ENCODE peak calls at places on chromosomes 11 and 22, in four cellular contexts. X, F, D and M are unnamed samples.

GRCh38 chr11:35907648-35908431 is 36.0 kb upstream of the LDLRAD3 start:
- DNase-seq in F (peak; percentile 57), D (peak; percentile 45), X (peak; percentile 18), M (peak; percentile 70)

GRCh38 chr22:28025866-28026575 is 107.0 kb upstream of the PITPNB start:
- DNase-seq in F (peak; percentile 4), D (no peak), X (no peak), M (peak; percentile 7)

GRCh38 chr11:74783241-74783871 is 34.7 kb downstream of the RNF169 start:
- DNase-seq in X (no peak), F (no peak), D (peak; percentile 18), M (no peak)

GRCh38 chr11:2663506-2663905 is 36.3 kb downstream of the KCNQ1OT1 start:
- DNase-seq in X (no peak), D (no peak), F (no peak), M (no peak)

GRCh38 chr22:47250995-47251765 is 488.7 kb downstream of the TBC1D22A start:
- DNase-seq in F (no peak), D (no peak), X (no peak), M (no peak)

GRCh38 chr11:94968334-94968958 is 4.9 kb downstream of the CWC15 start:
- DNase-seq in X (no peak), F (no peak), D (peak; percentile 13), M (no peak)

GRCh38 chr22:43867839-43868652 is 5.7 kb upstream of the SULT4A1 start:
- DNase-seq in X (peak; percentile 68), F (no peak), D (peak; percentile 28), M (peak; percentile 63)

GRCh38 chr11:78782725-78783124 is 208.1 kb upstream of the NARS2 start:
- DNase-seq in X (no peak), F (no peak), D (no peak), M (no peak)

GRCh38 chr11:29432719-29433325 is 584.0 kb downstream of the KCNA4 start:
- DNase-seq in X (no peak), D (peak; percentile 11), F (no peak), M (no peak)

GRCh38 chr11:13550761-13551160 is 55.0 kb upstream of the PTH start:
- DNase-seq in F (no peak), X (no peak), D (no peak), M (no peak)

GRCh38 chr11:30423886-30424285 is 101.0 kb downstream of the ARL14EP start:
- DNase-seq in X (no peak), D (no peak), F (no peak), M (no peak)

GRCh38 chr11:65872555-65873279 is at the start of gene EFEMP2:
- DNase-seq in X (peak; percentile 39), F (peak; percentile 81), D (no peak), M (no peak)

DNA sequence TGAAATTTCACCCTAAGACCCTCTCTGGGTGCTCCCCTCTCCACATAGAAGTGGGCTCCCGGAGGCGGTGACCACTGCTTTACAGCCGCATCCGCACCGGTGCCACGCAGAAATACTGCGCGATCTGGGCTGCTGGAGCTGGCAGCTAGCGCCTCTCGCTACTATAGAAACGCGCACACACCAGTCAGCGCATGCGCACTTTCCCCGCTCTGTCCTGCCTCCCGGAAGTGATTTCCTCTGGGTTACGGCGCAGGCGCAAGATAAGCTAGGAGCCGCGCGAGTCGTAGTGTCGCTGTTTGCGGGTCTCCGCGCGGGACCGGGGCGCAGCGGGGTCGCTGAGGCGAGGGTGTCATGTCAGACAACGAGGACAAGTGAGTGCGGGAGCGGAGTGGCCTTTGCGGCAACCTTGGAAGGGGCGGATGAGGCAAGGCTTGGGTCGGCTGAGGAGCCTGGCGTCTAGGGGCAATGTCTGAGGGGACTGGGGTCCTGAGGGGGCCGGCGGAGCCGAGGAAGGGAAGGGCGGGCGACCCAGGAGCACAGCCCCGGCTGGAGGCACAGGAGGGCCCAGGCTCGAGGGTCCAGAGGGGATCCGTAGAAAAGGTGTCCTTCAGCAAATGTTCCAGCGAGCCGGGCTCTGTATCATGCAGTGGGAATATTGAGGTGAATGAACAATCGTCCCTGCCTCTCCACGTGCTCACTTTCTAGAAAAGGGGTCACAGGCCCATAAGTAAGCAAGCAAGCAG is at the start of the genes C22orf23 and POLR2F:
- DNase-seq in F (peak; percentile 95), D (peak; percentile 90), X (peak; percentile 98), M (peak; percentile 97)
- TF ChIP-seq POLR2A in F (peak; percentile 69), D (peak; percentile 89), X (no peak), M (peak; percentile 23)

DNA sequence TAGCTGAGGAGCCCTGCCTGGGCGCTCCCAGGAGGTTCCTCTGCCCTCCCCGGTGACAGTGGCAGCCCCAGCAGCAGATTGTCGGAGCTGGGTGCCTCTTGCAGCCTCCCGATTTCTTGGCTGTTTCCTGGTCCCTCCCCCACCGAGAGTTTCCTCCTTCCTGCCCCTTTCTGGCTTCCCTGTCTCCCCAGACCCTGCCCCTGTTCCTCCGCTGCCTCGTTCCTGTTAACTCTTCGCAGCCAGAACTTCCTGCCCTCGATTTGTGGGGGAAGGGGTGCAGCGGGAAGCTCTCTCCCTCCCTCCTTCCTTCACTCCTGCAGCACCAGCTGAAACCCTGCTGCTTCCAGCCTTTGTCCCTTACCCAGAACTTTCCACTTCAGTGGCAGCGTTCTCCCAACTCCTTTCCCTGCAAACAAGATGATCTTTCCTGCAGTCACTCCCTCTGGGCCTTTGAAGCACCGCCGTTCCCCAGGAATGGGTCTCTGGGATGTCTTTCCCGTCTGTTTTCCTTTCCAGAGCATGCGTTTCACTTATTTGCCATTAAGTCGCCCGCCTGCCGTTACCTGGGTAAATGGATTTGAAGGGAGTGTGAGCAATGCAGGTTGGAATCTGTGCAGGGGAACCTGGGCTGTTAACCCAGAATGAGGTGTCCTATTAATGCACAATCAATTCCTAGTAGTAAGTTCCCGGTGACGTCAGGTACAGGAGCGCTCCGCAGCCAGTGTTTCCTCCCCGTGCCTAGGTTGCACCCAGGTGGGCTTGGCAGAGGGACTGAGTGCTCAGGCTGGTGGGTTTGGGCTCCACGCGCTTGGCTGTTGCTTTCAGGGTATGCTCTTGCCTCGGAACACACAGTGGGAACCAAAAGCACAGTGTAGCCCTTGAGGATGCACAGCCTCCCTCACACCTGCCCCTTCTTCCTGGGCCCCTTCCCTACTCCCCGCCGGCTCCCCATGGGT is 4.3 kb downstream of the GRK2 start:
- DNase-seq in F (peak; percentile 34), X (peak; percentile 50), D (no peak), M (no peak)
- H3K4me1 ChIP-seq in F (peaks cover 21% of the 10 kb centered on the region), X (peaks cover 87% of the 10 kb centered on the region), D (peaks cover 21% of the 10 kb centered on the region), M (peaks cover 90% of the 10 kb centered on the region)

GRCh38 chr11:100683107-100683506 is 4.0 kb upstream of the ARHGAP42 start:
- DNase-seq in X (no peak), D (no peak), F (no peak), M (no peak)

GRCh38 chr11:100687032-100687629 is at the start of gene ARHGAP42:
- DNase-seq in D (peak; percentile 74), F (peak; percentile 69), X (peak; percentile 58), M (peak; percentile 78)

GRCh38 chr11:100686476-100686875 is 612 bp upstream of the ARHGAP42 start:
- DNase-seq in X (no peak), D (no peak), F (no peak), M (no peak)

GRCh38 chr11:100682247-100682969 is 4.7 kb upstream of the ARHGAP42 start:
- DNase-seq in X (no peak), F (no peak), D (peak; percentile 45), M (no peak)

DNA sequence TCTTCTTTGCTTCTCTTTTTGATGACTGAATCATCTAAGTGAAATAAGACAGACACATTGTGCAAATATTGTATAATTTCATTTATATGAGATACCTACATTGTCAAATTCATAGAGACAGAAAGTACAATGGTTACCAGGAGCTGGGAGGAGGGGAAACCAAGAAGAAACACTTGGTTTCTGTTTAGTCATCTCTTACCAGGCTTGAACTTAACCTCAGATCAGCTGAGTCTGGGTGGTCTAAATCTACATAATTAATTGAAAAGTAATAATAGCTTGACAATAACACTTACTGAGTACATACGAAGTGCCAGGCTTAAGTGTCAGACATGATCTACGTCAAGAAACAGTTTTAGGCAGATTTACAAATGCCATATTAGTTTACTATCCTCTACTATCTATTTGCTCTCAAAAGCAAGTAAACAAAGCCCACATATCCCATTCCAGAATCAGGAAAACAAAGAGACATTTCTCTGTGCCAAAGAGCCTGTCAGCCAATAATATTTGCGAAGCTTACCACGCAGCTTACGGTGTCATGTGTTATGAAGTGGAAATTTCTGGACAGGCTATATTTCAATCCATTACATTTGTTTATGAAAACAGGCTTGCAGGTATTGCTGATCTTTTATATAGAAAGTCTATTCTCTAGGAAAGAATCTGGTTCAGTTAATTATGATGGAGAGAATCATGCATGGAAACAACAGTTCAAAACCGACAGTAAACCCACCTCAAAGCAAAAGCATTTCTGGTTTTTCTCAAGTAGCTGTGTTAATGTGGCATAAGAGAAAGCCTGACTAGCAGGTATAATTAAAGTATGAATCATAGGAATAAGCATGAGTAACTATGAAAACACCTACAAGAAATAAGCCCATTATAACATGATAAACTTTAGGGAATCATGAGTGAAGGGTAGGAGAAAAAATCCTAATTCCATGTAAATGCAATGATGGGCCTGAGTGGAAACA is 2.7 kb upstream of the ARHGAP42 start:
- DNase-seq in X (no peak), F (no peak), D (peak; percentile 69), M (no peak)
- H3K27ac ChIP-seq in X (no peak overlapping the region), F (peak overlapping the region; percentile 89), D (peak overlapping the region; percentile 44), M (no peak overlapping the region)

DNA sequence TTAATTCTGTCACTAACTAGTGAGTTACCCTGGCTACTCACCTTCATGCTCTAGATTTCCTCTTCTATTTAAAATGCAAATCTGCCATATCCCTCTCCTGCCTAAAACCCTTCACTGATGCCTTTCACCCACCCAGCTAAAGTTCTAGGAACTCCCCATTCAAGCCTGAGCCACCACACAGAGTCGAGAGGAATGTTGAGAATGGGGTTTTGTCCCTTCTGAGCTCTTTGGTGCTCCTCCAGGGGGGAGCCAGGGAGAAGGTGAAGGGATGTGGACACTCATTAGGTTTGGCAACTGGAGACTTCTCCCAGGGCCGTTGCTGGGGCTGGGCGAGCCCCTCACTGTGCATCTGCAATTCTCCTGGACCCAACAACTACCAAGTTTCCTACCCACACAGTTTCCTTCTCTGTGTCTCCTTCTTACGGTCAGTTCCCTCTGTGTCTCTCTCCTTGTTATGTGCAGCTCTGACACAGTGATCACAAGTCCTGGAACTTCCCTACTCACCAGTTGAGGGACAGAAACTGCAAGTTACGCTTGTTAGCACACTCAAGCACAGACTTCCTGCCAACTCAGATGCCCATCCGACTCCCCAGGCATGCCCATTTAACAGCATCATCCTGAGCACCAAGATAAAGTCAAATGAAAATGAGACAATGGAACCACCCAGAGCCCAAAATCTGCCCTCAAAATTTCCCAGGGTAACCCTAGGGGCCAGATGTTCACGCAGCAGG is 6.5 kb upstream of the IL10RA start:
- DNase-seq in X (no peak), F (no peak), D (no peak), M (no peak)
- TF ChIP-seq POLR2A in X (no peak), F (no peak), D (no peak), M (no peak)

DNA sequence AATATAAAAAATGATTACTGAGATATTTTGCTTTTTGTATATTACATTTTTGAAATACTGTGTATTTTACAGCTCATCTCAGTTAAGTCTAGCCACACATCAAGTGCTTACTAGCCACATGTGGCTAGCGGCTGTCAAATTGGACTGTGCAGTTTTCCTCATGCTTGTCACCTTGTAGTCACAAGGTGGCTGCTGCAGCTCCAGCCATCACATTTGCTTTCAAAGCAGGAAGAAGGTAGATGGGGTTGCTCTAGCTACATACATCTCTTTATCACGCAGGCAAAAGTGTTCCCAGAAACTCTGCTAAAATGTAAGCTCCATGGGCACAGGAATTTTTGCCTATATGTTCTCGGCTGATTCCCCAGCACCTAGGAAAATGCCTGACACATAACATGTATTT is 61.5 kb downstream of the MICAL2 start:
- DNase-seq in D (no peak), X (no peak), F (no peak), M (no peak)
- H3K4me1 ChIP-seq in D (peaks cover 79% of the 10 kb centered on the region), X (no peaks in the 10 kb centered on the region), F (no peaks in the 10 kb centered on the region), M (peaks cover 36% of the 10 kb centered on the region)